ENCODE peak calls at places on chromosomes 13 and 19, in seven cellular contexts. Y is H1, V is HCT116, M is HepG2, E is K562, X is SK-N-SH, O is GM12878. R is an unnamed sample.

GRCh38 chr19:35144600-35145436 is 1.8 kb downstream of the FXYD7 start:
- DNase-seq in Y (peak), V (no peak), M (no peak), E (peak), X (no peak), O (no peak), R (no peak)

GRCh38 chr13:42807236-42807635 is 25.9 kb downstream of the FAM216B start:
- DNase-seq in Y (no peak), V (no peak), M (no peak), E (no peak), X (no peak), O (no peak), R (no peak)

GRCh38 chr13:87259479-87260083 is 411.6 kb upstream of the SLITRK5 start:
- DNase-seq in Y (no peak), V (peak), M (peak), E (no peak), X (peak), O (no peak), R (no peak)

GRCh38 chr19:52188822-52189744 is 769 bp upstream of the PPP2R1A start:
- DNase-seq in Y (peak), V (no peak), M (no peak), E (no peak), X (peak), O (no peak), R (no peak)

GRCh38 chr13:66139250-66139649 is 1090.9 kb downstream of the PCDH9 start:
- DNase-seq in Y (no peak), V (no peak), M (peak), E (no peak), X (no peak), O (no peak), R (no peak)

GRCh38 chr19:45952691-45953505 is 20.8 kb downstream of the NOVA2 start:
- DNase-seq in Y (peak), V (no peak), M (no peak), E (peak), X (peak), O (no peak), R (no peak)

GRCh38 chr13:73293902-73294523 is 235.2 kb downstream of the KLF5 start:
- DNase-seq in Y (no peak), V (no peak), M (peak), E (no peak), X (no peak), O (no peak), R (no peak)

GRCh38 chr19:50331187-50332013 is 2.2 kb upstream of the KCNC3 start:
- DNase-seq in Y (peak), V (no peak), M (no peak), E (peak), X (no peak), O (no peak), R (no peak)

GRCh38 chr13:28340272-28340793 is 154.6 kb downstream of the FLT1 start:
- DNase-seq in Y (no peak), V (no peak), M (no peak), E (no peak), X (no peak), O (no peak), R (no peak)

GRCh38 chr13:68550330-68550729 is 1320.2 kb upstream of the PCDH9 start:
- DNase-seq in Y (no peak), V (no peak), M (no peak), E (no peak), X (no peak), O (no peak), R (no peak)

DNA sequence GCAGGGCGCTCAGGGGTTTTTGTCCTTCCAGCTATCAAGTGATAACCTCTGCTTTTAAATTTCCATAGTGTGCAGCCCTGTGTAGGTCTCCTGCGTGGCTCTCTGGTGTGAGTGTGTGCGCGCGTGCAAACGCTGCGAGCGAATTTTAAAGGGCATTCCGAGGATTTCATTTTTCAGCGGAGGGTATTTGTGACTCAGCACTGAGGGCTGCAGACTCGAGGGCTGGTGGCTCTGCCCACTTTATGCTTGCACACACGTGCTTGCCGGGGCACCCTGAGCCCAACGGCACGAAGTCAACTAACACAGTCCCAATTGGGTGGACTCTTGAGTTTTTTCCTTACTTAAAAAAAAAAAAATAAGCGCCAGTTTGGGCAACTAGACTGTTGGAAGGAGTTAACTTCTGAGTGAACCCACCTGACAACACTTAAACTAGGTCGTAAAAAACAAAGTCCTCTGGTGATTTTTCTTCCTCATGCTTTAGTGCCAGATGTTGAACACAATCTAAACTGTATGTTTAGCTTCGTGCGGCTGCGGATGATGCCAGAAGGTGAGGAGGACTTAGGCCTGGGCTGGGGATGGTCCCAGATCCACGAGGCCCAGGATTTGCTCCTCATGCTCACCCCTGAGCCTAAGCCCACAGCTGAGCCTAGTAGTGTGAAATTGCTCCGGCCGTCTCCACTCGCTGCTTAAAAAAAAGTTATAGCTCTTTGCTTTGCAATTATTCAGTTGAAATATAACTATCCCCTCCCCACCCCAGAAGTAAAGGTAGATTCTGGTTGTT is 2.1 kb downstream of the FGF9 start:
- DNase-seq in Y (no peak), V (no peak), M (no peak), E (no peak), X (no peak), O (no peak), R (no peak)
- TF ChIP-seq SIN3A in Y (no peak), V (no peak), M (no peak), E (no peak), X (no peak), O (no peak), R (no peak)

GRCh38 chr19:12994701-12995595 is at the start of gene NFIX:
- DNase-seq in Y (no peak), V (no peak), M (peak), E (peak), X (peak), O (no peak), R (no peak)
- TF ChIP-seq SIN3A in Y (no peak), V (no peak), M (peak), E (no peak), X (peak), O (no peak), R (peak)

GRCh38 chr13:79432992-79433391 is 26.9 kb upstream of the RBM26 start:
- DNase-seq in Y (no peak), V (no peak), M (no peak), E (no peak), X (no peak), O (no peak), R (no peak)

GRCh38 chr13:79432086-79432485 is 26.0 kb upstream of the RBM26 start:
- DNase-seq in Y (no peak), V (no peak), M (no peak), E (no peak), X (no peak), O (no peak), R (no peak)

GRCh38 chr13:79429309-79429708 is 23.3 kb upstream of the RBM26 start:
- DNase-seq in Y (no peak), V (no peak), M (no peak), E (no peak), X (no peak), O (no peak), R (no peak)

GRCh38 chr13:79435549-79435948 is 29.5 kb upstream of the RBM26 start:
- DNase-seq in Y (no peak), V (no peak), M (no peak), E (no peak), X (no peak), O (no peak), R (no peak)

DNA sequence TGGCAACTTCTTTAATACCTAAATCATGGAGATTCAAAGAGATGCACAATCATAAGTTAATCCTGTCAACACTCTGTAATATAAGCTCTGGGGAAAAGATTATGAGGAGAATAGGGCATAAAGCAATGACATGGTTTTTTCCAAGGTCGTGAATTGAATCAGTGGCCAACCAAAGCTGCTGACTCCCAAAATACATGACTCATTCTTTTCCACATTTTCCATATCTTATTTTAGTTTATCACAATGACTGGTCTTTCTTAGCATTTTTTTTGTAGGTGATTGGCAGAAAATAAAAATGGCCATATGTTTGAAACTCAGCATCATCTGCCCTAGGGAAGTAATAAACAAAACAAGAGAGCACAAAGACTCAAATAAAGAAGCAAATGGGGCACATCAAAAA is 28.5 kb upstream of the RBM26 start:
- DNase-seq in Y (no peak), V (no peak), M (no peak), E (no peak), X (no peak), O (no peak), R (no peak)
- TF ChIP-seq SIN3A in Y (no peak), V (no peak), M (no peak), E (no peak), X (no peak), O (no peak), R (no peak)

DNA sequence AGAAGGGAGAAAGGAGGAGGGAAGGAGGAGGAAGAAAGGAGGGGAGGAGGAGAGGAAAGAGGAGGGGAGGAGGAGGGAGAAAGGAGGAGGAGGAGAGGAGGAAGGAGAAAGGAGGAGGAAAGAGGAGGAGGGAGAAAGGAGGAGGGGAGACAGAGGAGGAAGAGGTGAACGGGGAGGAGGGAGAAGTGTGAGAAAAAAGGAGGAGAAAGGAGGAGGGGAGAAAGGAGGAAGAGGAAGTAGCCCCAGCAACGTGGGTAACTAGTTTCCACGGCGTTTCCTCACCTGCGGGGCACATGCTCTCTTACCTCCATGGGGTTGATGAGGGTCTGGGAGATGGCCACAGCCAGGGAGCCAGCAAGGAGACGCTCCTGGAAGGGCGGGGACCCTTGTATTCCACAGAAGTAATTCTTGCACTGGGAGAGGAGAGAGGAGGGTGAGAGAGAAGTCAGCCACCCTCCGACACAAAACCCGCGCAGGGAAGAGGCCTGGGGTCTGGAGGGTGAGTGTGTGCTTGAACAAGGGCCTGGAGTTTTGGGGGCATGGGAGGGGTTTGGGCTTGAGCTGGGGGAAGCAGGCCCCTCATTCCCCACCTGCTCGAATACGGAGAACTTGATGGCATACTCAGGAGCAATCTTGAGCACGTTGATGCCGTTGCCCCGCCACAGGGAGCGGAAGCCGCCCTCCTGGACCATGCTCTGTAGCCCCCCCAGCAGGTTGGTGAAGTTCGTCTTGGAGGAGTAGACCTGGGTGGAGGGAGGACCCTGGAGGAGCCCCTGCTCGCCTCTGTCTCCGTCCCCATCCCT is 3.9 kb downstream of the SLC25A41 start:
- DNase-seq in Y (no peak), V (no peak), M (no peak), E (peak), X (no peak), O (no peak), R (no peak)
- TF ChIP-seq SIN3A in Y (no peak), V (no peak), M (no peak), E (no peak), X (no peak), O (no peak), R (no peak)

GRCh38 chr19:58001895-58002369 is 688 bp downstream of the ZNF606 start:
- DNase-seq in Y (no peak), V (no peak), M (peak), E (no peak), X (peak), O (no peak), R (no peak)
- TF ChIP-seq SIN3A in Y (no peak), V (no peak), M (no peak), E (no peak), X (no peak), O (no peak), R (no peak)

DNA sequence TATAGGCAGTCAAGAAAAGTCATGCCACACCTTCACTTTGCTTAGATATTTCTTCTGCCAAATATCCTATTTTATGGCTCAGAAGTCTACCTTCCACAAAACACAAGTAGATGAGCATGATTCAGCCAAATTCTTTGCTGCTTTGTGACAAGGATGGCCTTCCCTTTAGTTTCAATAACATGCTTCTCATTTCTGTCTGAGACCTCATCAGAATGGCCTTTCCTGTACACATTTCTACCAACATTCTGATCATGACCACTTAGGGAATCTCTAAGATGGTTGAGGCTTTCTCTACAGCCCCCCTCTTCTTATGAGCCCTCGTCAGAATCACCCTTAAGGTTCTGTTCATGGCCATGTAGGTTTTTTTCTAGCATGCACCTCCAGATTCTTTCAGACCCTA is 96.2 kb downstream of the COL4A2 start:
- DNase-seq in Y (no peak), V (no peak), M (no peak), E (no peak), X (no peak), O (no peak), R (no peak)
- TF ChIP-seq SIN3A in Y (no peak), V (no peak), M (no peak), E (no peak), X (no peak), O (no peak), R (no peak)

DNA sequence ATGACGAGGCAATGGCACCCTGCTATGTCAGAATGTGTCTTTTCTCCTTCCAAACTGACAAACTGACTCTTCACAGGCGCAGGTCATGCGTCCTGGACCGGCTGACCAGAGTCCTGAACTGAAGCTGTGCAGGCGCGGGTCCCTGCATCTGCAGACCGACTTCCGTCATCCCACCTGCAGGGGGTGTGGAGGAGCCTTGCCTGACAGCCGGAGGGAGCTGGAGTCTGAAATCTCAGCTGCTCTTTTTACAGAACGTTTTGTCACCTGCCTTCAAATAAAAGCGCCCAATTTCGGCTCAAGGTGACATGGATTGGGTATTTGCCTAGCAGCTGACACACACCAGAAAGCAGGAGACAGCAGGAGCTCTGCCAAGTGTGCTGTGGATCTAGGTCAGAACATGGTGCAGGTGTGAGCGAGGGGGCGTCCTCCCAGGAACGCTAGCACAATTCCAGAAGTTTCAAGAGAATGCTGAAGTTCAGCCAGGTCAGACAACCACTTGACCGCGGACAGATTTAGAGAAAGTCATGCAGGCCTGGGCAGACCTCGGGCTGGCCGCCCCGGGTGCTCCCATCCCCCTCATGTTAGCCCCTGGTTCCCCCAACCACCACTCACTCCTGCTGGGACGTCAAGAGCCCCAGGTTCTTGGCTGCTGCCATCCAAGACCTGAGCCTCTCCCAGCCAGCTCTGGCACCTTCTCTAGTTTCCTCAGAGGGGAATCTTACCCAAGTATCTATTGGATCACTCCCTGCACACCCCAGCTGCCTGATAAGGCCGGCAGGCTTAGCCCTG is 32.8 kb downstream of the ELL start:
- DNase-seq in Y (peak), V (no peak), M (peak), E (peak), X (peak), O (no peak), R (no peak)
- TF ChIP-seq SIN3A in Y (no peak), V (no peak), M (no peak), E (no peak), X (no peak), O (no peak), R (no peak)

DNA sequence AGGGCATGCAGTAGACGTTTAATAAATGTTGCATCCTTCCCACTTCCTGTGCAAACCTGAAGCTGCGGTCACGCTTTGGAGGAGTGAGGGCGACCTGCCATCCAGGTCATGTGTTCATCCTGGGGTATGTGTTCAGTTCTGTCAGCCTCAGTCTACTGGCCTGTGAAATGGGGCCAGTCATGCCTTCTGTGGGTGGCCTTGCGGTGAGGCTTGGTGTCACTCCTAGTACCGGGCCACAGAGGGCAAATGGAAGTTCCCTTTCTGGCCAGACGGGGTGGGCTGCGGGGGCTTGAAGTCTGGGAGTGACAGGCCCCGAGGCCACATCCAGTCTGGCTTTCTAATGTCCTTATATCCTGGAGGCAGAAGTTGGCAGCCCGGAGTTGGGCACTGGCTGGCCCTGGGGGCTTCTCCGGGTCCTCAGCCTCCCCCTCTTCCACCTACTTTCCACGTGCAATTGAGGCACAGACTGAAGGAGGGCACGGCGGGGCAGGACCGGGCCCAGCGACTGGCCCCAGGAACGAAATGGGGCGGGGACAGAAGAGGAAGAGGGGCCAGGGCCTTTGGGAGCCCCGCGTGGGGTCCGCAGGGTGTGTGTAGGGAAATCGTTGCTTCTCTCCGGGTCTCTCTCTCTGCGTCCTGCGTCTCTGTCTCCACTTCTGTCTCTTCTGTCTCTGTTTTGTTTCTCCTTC is 11.1 kb downstream of the PDE4A start:
- DNase-seq in Y (peak), V (no peak), M (no peak), E (peak), X (peak), O (peak), R (no peak)
- TF ChIP-seq SIN3A in Y (peak), V (no peak), M (no peak), E (no peak), X (no peak), O (no peak), R (no peak)

GRCh38 chr13:32881074-32881791 is 135.0 kb upstream of the KL start:
- DNase-seq in Y (no peak), V (no peak), M (no peak), E (no peak), X (no peak), O (no peak), R (no peak)
- TF ChIP-seq SIN3A in Y (no peak), V (no peak), M (no peak), E (no peak), X (no peak), O (no peak), R (no peak)

GRCh38 chr19:19336597-19336996 is 16.0 kb downstream of the MAU2 start:
- DNase-seq in Y (no peak), V (no peak), M (no peak), E (no peak), X (no peak), O (no peak), R (no peak)
- TF ChIP-seq SIN3A in Y (no peak), V (no peak), M (no peak), E (no peak), X (no peak), O (no peak), R (no peak)